ENCODE peak calls at places on chromosomes 2 and 18, in ten cellular contexts. One of them, this sample, is unnamed.

GRCh38 chr2:8072907-8073306 is 608.9 kb upstream of the ID2 start:
- DNase-seq in CD4-positive, alpha-beta T cell: no peak
- DNase-seq in esophagus squamous epithelium: no peak
- DNase-seq in BE2C: no peak
- DNase-seq in bronchial epithelial cell: no peak
- DNase-seq in PC-3: no peak
- DNase-seq in CD8-positive, alpha-beta T cell: no peak
- DNase-seq in AG04449: no peak
- DNase-seq in HFF-Myc: no peak
- DNase-seq in endodermal cell: no peak
- DNase-seq in this sample: no peak

GRCh38 chr18:55587341-55588000 is 521 bp downstream of the TCF4 start:
- DNase-seq in CD4-positive, alpha-beta T cell: no peak
- DNase-seq in esophagus squamous epithelium: no peak
- DNase-seq in BE2C: peak; percentile 42
- DNase-seq in bronchial epithelial cell: no peak
- DNase-seq in PC-3: peak; percentile 24
- DNase-seq in CD8-positive, alpha-beta T cell: no peak
- DNase-seq in AG04449: no peak
- DNase-seq in HFF-Myc: peak; percentile 32
- DNase-seq in endodermal cell: peak; percentile 65
- DNase-seq in this sample: peak; percentile 27

GRCh38 chr2:127416486-127417001 is 1.7 kb upstream of the PROC start:
- DNase-seq in CD4-positive, alpha-beta T cell: no peak
- DNase-seq in esophagus squamous epithelium: no peak
- DNase-seq in BE2C: no peak
- DNase-seq in bronchial epithelial cell: peak; percentile 67
- DNase-seq in PC-3: no peak
- DNase-seq in CD8-positive, alpha-beta T cell: peak; percentile 27
- DNase-seq in AG04449: no peak
- DNase-seq in HFF-Myc: no peak
- DNase-seq in endodermal cell: no peak
- DNase-seq in this sample: no peak

GRCh38 chr18:39564716-39565115 is 1999.1 kb upstream of the CELF4 start:
- DNase-seq in CD4-positive, alpha-beta T cell: no peak
- DNase-seq in esophagus squamous epithelium: no peak
- DNase-seq in BE2C: no peak
- DNase-seq in bronchial epithelial cell: no peak
- DNase-seq in PC-3: no peak
- DNase-seq in CD8-positive, alpha-beta T cell: no peak
- DNase-seq in AG04449: no peak
- DNase-seq in HFF-Myc: no peak
- DNase-seq in endodermal cell: no peak
- DNase-seq in this sample: no peak

GRCh38 chr2:25521665-25522387 is 151.6 kb downstream of the DTNB start:
- DNase-seq in CD4-positive, alpha-beta T cell: peak; percentile 26
- DNase-seq in esophagus squamous epithelium: no peak
- DNase-seq in BE2C: peak; percentile 24
- DNase-seq in bronchial epithelial cell: peak; percentile 63
- DNase-seq in PC-3: peak; percentile 80
- DNase-seq in CD8-positive, alpha-beta T cell: peak; percentile 36
- DNase-seq in AG04449: peak; percentile 34
- DNase-seq in HFF-Myc: peak; percentile 77
- DNase-seq in endodermal cell: no peak
- DNase-seq in this sample: no peak

GRCh38 chr2:181785677-181786344 is 105.5 kb upstream of the NEUROD1 start:
- DNase-seq in CD4-positive, alpha-beta T cell: no peak
- DNase-seq in esophagus squamous epithelium: no peak
- DNase-seq in BE2C: no peak
- DNase-seq in bronchial epithelial cell: peak; percentile 92
- DNase-seq in PC-3: peak; percentile 90
- DNase-seq in CD8-positive, alpha-beta T cell: no peak
- DNase-seq in AG04449: no peak
- DNase-seq in HFF-Myc: peak; percentile 67
- DNase-seq in endodermal cell: no peak
- DNase-seq in this sample: no peak

GRCh38 chr2:61732787-61733186 is 121.1 kb downstream of the FAM161A start:
- DNase-seq in CD4-positive, alpha-beta T cell: no peak
- DNase-seq in esophagus squamous epithelium: no peak
- DNase-seq in BE2C: no peak
- DNase-seq in bronchial epithelial cell: no peak
- DNase-seq in PC-3: no peak
- DNase-seq in CD8-positive, alpha-beta T cell: no peak
- DNase-seq in AG04449: no peak
- DNase-seq in HFF-Myc: no peak
- DNase-seq in endodermal cell: no peak
- DNase-seq in this sample: no peak

GRCh38 chr18:908631-909621 is 4.3 kb downstream of the ADCYAP1 start:
- DNase-seq in CD4-positive, alpha-beta T cell: no peak
- DNase-seq in esophagus squamous epithelium: no peak
- DNase-seq in BE2C: no peak
- DNase-seq in bronchial epithelial cell: no peak
- DNase-seq in PC-3: no peak
- DNase-seq in CD8-positive, alpha-beta T cell: no peak
- DNase-seq in AG04449: no peak
- DNase-seq in HFF-Myc: no peak
- DNase-seq in endodermal cell: peak; percentile 62
- DNase-seq in this sample: no peak

GRCh38 chr18:48330016-48330991 is 78.9 kb downstream of the ZBTB7C start:
- DNase-seq in CD4-positive, alpha-beta T cell: no peak
- DNase-seq in esophagus squamous epithelium: no peak
- DNase-seq in BE2C: no peak
- DNase-seq in bronchial epithelial cell: peak; percentile 97
- DNase-seq in PC-3: peak; percentile 62
- DNase-seq in CD8-positive, alpha-beta T cell: no peak
- DNase-seq in AG04449: peak; percentile 31
- DNase-seq in HFF-Myc: peak; percentile 42
- DNase-seq in endodermal cell: no peak
- DNase-seq in this sample: no peak

GRCh38 chr2:37354571-37354970 is 10.1 kb downstream of the QPCT start:
- DNase-seq in CD4-positive, alpha-beta T cell: no peak
- DNase-seq in esophagus squamous epithelium: no peak
- DNase-seq in BE2C: no peak
- DNase-seq in bronchial epithelial cell: no peak
- DNase-seq in PC-3: no peak
- DNase-seq in CD8-positive, alpha-beta T cell: no peak
- DNase-seq in AG04449: no peak
- DNase-seq in HFF-Myc: no peak
- DNase-seq in endodermal cell: no peak
- DNase-seq in this sample: no peak

GRCh38 chr2:74708883-74709282 is 54.8 kb downstream of the SEMA4F start:
- DNase-seq in CD4-positive, alpha-beta T cell: no peak
- DNase-seq in esophagus squamous epithelium: no peak
- DNase-seq in BE2C: no peak
- DNase-seq in bronchial epithelial cell: peak; percentile 87
- DNase-seq in PC-3: peak; percentile 82
- DNase-seq in CD8-positive, alpha-beta T cell: no peak
- DNase-seq in AG04449: no peak
- DNase-seq in HFF-Myc: peak; percentile 12
- DNase-seq in endodermal cell: no peak
- DNase-seq in this sample: no peak

GRCh38 chr18:59239627-59240026 is 19.7 kb downstream of the GRP start:
- DNase-seq in CD4-positive, alpha-beta T cell: no peak
- DNase-seq in esophagus squamous epithelium: no peak
- DNase-seq in BE2C: no peak
- DNase-seq in bronchial epithelial cell: no peak
- DNase-seq in PC-3: no peak
- DNase-seq in CD8-positive, alpha-beta T cell: no peak
- DNase-seq in AG04449: no peak
- DNase-seq in HFF-Myc: no peak
- DNase-seq in endodermal cell: no peak
- DNase-seq in this sample: no peak

GRCh38 chr2:127577973-127578372 is 42.5 kb downstream of the MYO7B start:
- DNase-seq in CD4-positive, alpha-beta T cell: no peak
- DNase-seq in esophagus squamous epithelium: no peak
- DNase-seq in BE2C: no peak
- DNase-seq in bronchial epithelial cell: no peak
- DNase-seq in PC-3: no peak
- DNase-seq in CD8-positive, alpha-beta T cell: no peak
- DNase-seq in AG04449: no peak
- DNase-seq in HFF-Myc: no peak
- DNase-seq in endodermal cell: peak; percentile 31
- DNase-seq in this sample: no peak

GRCh38 chr2:23283653-23284052 is 101.3 kb upstream of the KLHL29 start:
- DNase-seq in CD4-positive, alpha-beta T cell: no peak
- DNase-seq in esophagus squamous epithelium: no peak
- DNase-seq in BE2C: no peak
- DNase-seq in bronchial epithelial cell: peak; percentile 56
- DNase-seq in PC-3: peak; percentile 52
- DNase-seq in CD8-positive, alpha-beta T cell: no peak
- DNase-seq in AG04449: no peak
- DNase-seq in HFF-Myc: no peak
- DNase-seq in endodermal cell: no peak
- DNase-seq in this sample: no peak

GRCh38 chr2:144780983-144781382 is 261.1 kb upstream of the ZEB2 start:
- DNase-seq in CD4-positive, alpha-beta T cell: no peak
- DNase-seq in esophagus squamous epithelium: no peak
- DNase-seq in BE2C: no peak
- DNase-seq in bronchial epithelial cell: peak; percentile 1
- DNase-seq in PC-3: no peak
- DNase-seq in CD8-positive, alpha-beta T cell: no peak
- DNase-seq in AG04449: no peak
- DNase-seq in HFF-Myc: peak; percentile 6
- DNase-seq in endodermal cell: no peak
- DNase-seq in this sample: no peak

GRCh38 chr2:8004250-8004681 is 677.6 kb upstream of the ID2 start:
- DNase-seq in CD4-positive, alpha-beta T cell: no peak
- DNase-seq in esophagus squamous epithelium: no peak
- DNase-seq in BE2C: no peak
- DNase-seq in bronchial epithelial cell: peak; percentile 85
- DNase-seq in PC-3: peak; percentile 48
- DNase-seq in CD8-positive, alpha-beta T cell: no peak
- DNase-seq in AG04449: peak; percentile 73
- DNase-seq in HFF-Myc: peak; percentile 41
- DNase-seq in endodermal cell: no peak
- DNase-seq in this sample: no peak

DNA sequence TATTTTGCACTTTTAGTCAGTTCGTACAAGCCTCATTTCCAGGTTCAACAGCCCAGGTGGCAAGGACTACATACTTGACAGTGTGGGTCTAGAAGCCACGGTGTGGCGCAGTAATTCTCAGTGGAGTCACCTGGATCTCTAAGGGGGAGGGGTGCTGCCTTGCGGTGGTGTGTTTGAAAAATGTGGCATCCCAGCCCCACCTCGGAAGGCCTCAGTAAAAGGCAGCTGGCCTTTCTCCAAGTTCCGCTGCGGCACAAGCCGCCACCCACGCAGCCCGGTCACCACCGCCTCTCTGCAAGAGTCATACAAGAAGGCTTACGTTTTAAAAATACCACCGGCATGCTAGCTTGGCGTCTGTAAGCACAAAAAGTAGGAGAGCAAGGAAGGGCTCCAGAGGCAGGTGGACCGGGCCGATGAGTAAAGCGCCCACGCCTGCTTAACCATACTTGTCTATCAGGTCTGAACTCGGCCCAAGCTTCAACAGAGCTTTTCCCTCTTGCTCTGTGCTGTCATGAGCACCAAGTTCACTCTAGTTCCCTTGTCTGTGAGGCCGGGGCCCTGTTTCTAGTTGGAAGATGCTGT is 49.5 kb downstream of the SPRED2 start:
- DNase-seq in CD4-positive, alpha-beta T cell: peak; percentile 71
- DNase-seq in esophagus squamous epithelium: peak; percentile 26
- DNase-seq in BE2C: peak; percentile 55
- DNase-seq in bronchial epithelial cell: peak; percentile 97
- DNase-seq in PC-3: peak; percentile 99
- DNase-seq in CD8-positive, alpha-beta T cell: peak; percentile 84
- DNase-seq in AG04449: peak; percentile 77
- DNase-seq in HFF-Myc: no peak
- DNase-seq in endodermal cell: peak; percentile 60
- DNase-seq in this sample: no peak
- TF ChIP-seq CTCF in CD4-positive, alpha-beta T cell: peak; percentile 39
- TF ChIP-seq CTCF in esophagus squamous epithelium: no peak
- TF ChIP-seq CTCF in BE2C: no peak
- TF ChIP-seq CTCF in bronchial epithelial cell: peak; percentile 53
- TF ChIP-seq CTCF in PC-3: peak; percentile 73
- TF ChIP-seq CTCF in CD8-positive, alpha-beta T cell: peak; percentile 21
- TF ChIP-seq CTCF in AG04449: no peak
- TF ChIP-seq CTCF in HFF-Myc: no peak
- TF ChIP-seq CTCF in endodermal cell: no peak
- TF ChIP-seq CTCF in this sample: no peak

DNA sequence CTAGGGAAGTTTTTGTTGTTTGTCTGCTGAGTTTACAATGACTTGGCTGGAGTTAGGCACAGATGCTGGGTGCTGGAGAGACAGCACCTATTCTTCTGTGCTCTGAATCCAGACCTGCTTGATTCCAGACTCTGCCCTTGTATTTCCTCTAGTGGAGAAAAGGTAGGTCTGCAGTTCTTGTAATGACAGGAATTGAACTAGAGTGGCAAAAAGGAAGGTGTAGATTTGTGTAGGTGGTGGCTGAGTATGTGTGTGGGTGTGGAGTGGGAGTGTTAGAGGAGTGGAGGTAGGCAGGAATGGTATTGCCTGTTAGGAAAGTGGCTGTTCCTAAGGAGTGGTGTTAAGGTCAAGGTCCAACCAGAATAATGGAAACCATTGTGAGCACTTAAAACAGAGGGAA is 71.9 kb upstream of the LYPD6 start:
- DNase-seq in CD4-positive, alpha-beta T cell: no peak
- DNase-seq in esophagus squamous epithelium: no peak
- DNase-seq in BE2C: no peak
- DNase-seq in bronchial epithelial cell: peak; percentile 10
- DNase-seq in PC-3: no peak
- DNase-seq in CD8-positive, alpha-beta T cell: no peak
- DNase-seq in AG04449: no peak
- DNase-seq in HFF-Myc: no peak
- DNase-seq in endodermal cell: no peak
- DNase-seq in this sample: no peak
- TF ChIP-seq CTCF in CD4-positive, alpha-beta T cell: no peak
- TF ChIP-seq CTCF in esophagus squamous epithelium: no peak
- TF ChIP-seq CTCF in BE2C: no peak
- TF ChIP-seq CTCF in bronchial epithelial cell: no peak
- TF ChIP-seq CTCF in PC-3: peak; percentile 14
- TF ChIP-seq CTCF in CD8-positive, alpha-beta T cell: no peak
- TF ChIP-seq CTCF in AG04449: no peak
- TF ChIP-seq CTCF in HFF-Myc: no peak
- TF ChIP-seq CTCF in endodermal cell: peak; percentile 73
- TF ChIP-seq CTCF in this sample: no peak

GRCh38 chr2:109455731-109456691 is 157.8 kb downstream of the SEPTIN10 start:
- DNase-seq in CD4-positive, alpha-beta T cell: no peak
- DNase-seq in esophagus squamous epithelium: no peak
- DNase-seq in BE2C: no peak
- DNase-seq in bronchial epithelial cell: no peak
- DNase-seq in PC-3: no peak
- DNase-seq in CD8-positive, alpha-beta T cell: no peak
- DNase-seq in AG04449: no peak
- DNase-seq in HFF-Myc: no peak
- DNase-seq in endodermal cell: peak; percentile 35
- DNase-seq in this sample: no peak
- TF ChIP-seq CTCF in CD4-positive, alpha-beta T cell: no peak
- TF ChIP-seq CTCF in esophagus squamous epithelium: no peak
- TF ChIP-seq CTCF in BE2C: no peak
- TF ChIP-seq CTCF in bronchial epithelial cell: no peak
- TF ChIP-seq CTCF in PC-3: no peak
- TF ChIP-seq CTCF in CD8-positive, alpha-beta T cell: no peak
- TF ChIP-seq CTCF in AG04449: no peak
- TF ChIP-seq CTCF in HFF-Myc: no peak
- TF ChIP-seq CTCF in endodermal cell: no peak
- TF ChIP-seq CTCF in this sample: no peak

GRCh38 chr2:240066489-240066888 is 13.2 kb upstream of the OR6B3 start:
- DNase-seq in CD4-positive, alpha-beta T cell: no peak
- DNase-seq in esophagus squamous epithelium: no peak
- DNase-seq in BE2C: no peak
- DNase-seq in bronchial epithelial cell: no peak
- DNase-seq in PC-3: no peak
- DNase-seq in CD8-positive, alpha-beta T cell: no peak
- DNase-seq in AG04449: no peak
- DNase-seq in HFF-Myc: no peak
- DNase-seq in endodermal cell: no peak
- DNase-seq in this sample: no peak
- TF ChIP-seq CTCF in CD4-positive, alpha-beta T cell: no peak
- TF ChIP-seq CTCF in esophagus squamous epithelium: no peak
- TF ChIP-seq CTCF in BE2C: no peak
- TF ChIP-seq CTCF in bronchial epithelial cell: no peak
- TF ChIP-seq CTCF in PC-3: no peak
- TF ChIP-seq CTCF in CD8-positive, alpha-beta T cell: no peak
- TF ChIP-seq CTCF in AG04449: no peak
- TF ChIP-seq CTCF in HFF-Myc: no peak
- TF ChIP-seq CTCF in endodermal cell: no peak
- TF ChIP-seq CTCF in this sample: no peak